ENCODE peak calls at places on chromosome 4, in ten cellular contexts. H is iris pigment epithelial cell; Z is amniotic epithelial cell; K is M059J; E is heart right ventricle; A is skeletal muscle cell; T is colonic mucosa; B is stimulated activated CD4-positive, alpha-beta T cell treated with anti-CD3 and anti-CD28 coated beads, Interleukin-15, amount 100 ng/mL, for 1 hour; I is AG08395; Y is activated gamma-delta T cell treated with anti-CD3 and anti-CD28 coated beads, Interleukin-2, amount 50 U/mL, for 16 hours. P is an unnamed sample.

GRCh38 chr4:26821677-26822503 is 38.8 kb upstream of the STIM2 start:
- DNase-seq in H (peak), Z (no peak), K (peak), E (no peak), A (no peak), T (peak), B (no peak), I (peak), Y (no peak), P (no peak)

GRCh38 chr4:53100801-53101581 is 238.9 kb downstream of the RASL11B start:
- DNase-seq in H (peak), Z (peak), K (peak), E (no peak), A (peak), T (no peak), B (no peak), I (peak), Y (no peak), P (peak)

GRCh38 chr4:151614532-151614931 is 146.3 kb downstream of the GATB start:
- DNase-seq in H (no peak), Z (no peak), K (no peak), E (no peak), A (no peak), T (no peak), B (no peak), I (no peak), Y (no peak), P (no peak)

GRCh38 chr4:123244233-123244632 is 152.4 kb upstream of the SPRY1 start:
- DNase-seq in H (peak), Z (peak), K (no peak), E (peak), A (no peak), T (no peak), B (no peak), I (peak), Y (no peak), P (no peak)

GRCh38 chr4:71009796-71010588 is 16.5 kb downstream of the DCK start:
- DNase-seq in H (peak), Z (peak), K (peak), E (no peak), A (no peak), T (no peak), B (no peak), I (peak), Y (no peak), P (peak)

GRCh38 chr4:73709461-73710033 is 30.8 kb upstream of the CXCL8 start:
- DNase-seq in H (no peak), Z (no peak), K (no peak), E (no peak), A (no peak), T (no peak), B (no peak), I (no peak), Y (no peak), P (no peak)

GRCh38 chr4:82721819-82722423 is 76.7 kb downstream of the SCD5 start:
- DNase-seq in H (no peak), Z (no peak), K (peak), E (no peak), A (no peak), T (no peak), B (no peak), I (no peak), Y (no peak), P (peak)

GRCh38 chr4:90582087-90582486 is 454.9 kb downstream of the CCSER1 start:
- DNase-seq in H (no peak), Z (peak), K (no peak), E (no peak), A (no peak), T (no peak), B (no peak), I (no peak), Y (no peak), P (no peak)

GRCh38 chr4:78618426-78618825 is 66.9 kb downstream of the ANXA3 start:
- DNase-seq in H (peak), Z (peak), K (no peak), E (no peak), A (no peak), T (no peak), B (no peak), I (no peak), Y (no peak), P (peak)

GRCh38 chr4:190121759-190122158 is 51.8 kb upstream of the DUX4 start:
- DNase-seq in H (no peak), Z (no peak), K (no peak), E (no peak), A (no peak), T (no peak), B (no peak), I (no peak), Y (no peak), P (no peak)

GRCh38 chr4:187436251-187436650 is 559.3 kb upstream of the ZFP42 start:
- DNase-seq in H (no peak), Z (no peak), K (no peak), E (no peak), A (no peak), T (no peak), B (no peak), I (no peak), Y (no peak), P (no peak)

GRCh38 chr4:148857973-148858534 is 415.8 kb upstream of the NR3C2 start:
- DNase-seq in H (no peak), Z (no peak), K (no peak), E (no peak), A (no peak), T (peak), B (no peak), I (no peak), Y (no peak), P (no peak)

GRCh38 chr4:5712517-5712916 is 1.5 kb downstream of the EVC start:
- DNase-seq in H (peak), Z (peak), K (peak), E (no peak), A (peak), T (no peak), B (no peak), I (peak), Y (no peak), P (peak)

GRCh38 chr4:2849267-2850140 is 5.9 kb downstream of the ADD1 start:
- DNase-seq in H (no peak), Z (no peak), K (no peak), E (no peak), A (no peak), T (peak), B (no peak), I (no peak), Y (no peak), P (no peak)

P was measured in fibroblast of the aortic adventitia.